ENCODE peak calls at places on chromosome 20, in eight cellular contexts. U, T, E, J, F, W, D and X are unnamed samples.

GRCh38 chr20:57507477-57507876 is 17.5 kb downstream of the CTCFL start:
- DNase-seq in T (no peak), E (peak; percentile 57), J (peak; percentile 9), F (no peak), U (peak; percentile 88), W (no peak), D (no peak), X (no peak)

GRCh38 chr20:49913399-49914047 is 1.8 kb downstream of the SPATA2 start:
- DNase-seq in D (no peak), U (no peak), E (no peak), F (peak; percentile 42), W (no peak), J (no peak), T (no peak), X (no peak)

GRCh38 chr20:55166063-55166462 is 690.7 kb downstream of the DOK5 start:
- DNase-seq in T (no peak), E (no peak), U (no peak), D (no peak), F (no peak), J (no peak), W (no peak), X (no peak)

GRCh38 chr20:3710703-3711417 is 1.5 kb downstream of the SIGLEC1 start:
- DNase-seq in D (peak; percentile 92), W (peak; percentile 63), F (peak; percentile 28), T (peak; percentile 83), E (peak; percentile 91), J (peak; percentile 36), U (peak; percentile 50), X (peak; percentile 89)

GRCh38 chr20:47461120-47461685 is 40.5 kb upstream of the NCOA3 start:
- DNase-seq in J (no peak), U (no peak), T (no peak), W (no peak), F (no peak), D (no peak), E (no peak), X (no peak)

GRCh38 chr20:34872604-34873224 is at the start of gene GGT7:
- DNase-seq in T (peak; percentile 85), F (peak; percentile 69), E (peak; percentile 91), J (peak; percentile 81), D (peak; percentile 95), U (peak; percentile 80), W (peak; percentile 80), X (peak; percentile 89)

GRCh38 chr20:36454664-36455427 is 86.5 kb upstream of the MYL9 start:
- DNase-seq in T (peak; percentile 38), F (no peak), E (no peak), J (peak; percentile 40), D (no peak), W (peak; percentile 22), U (no peak), X (no peak)

GRCh38 chr20:58896820-58897219 is 44.3 kb downstream of the GNAS start:
- DNase-seq in E (no peak), F (no peak), D (no peak), U (no peak), J (no peak), W (no peak), T (no peak), X (no peak)

GRCh38 chr20:21640556-21640955 is 64.9 kb upstream of the PAX1 start:
- DNase-seq in F (no peak), E (no peak), U (no peak), J (peak; percentile 34), T (no peak), W (no peak), D (peak; percentile 17), X (no peak)

GRCh38 chr20:15556869-15557268 is 1016.4 kb downstream of the KIF16B start:
- DNase-seq in E (no peak), F (no peak), T (no peak), W (no peak), J (no peak), U (no peak), D (no peak), X (no peak)

GRCh38 chr20:8870652-8871051 is 198.2 kb upstream of the PLCB4 start:
- DNase-seq in J (peak; percentile 35), W (no peak), U (no peak), T (no peak), F (no peak), E (no peak), D (no peak), X (no peak)

GRCh38 chr20:8749986-8750385 is 318.9 kb upstream of the PLCB4 start:
- DNase-seq in W (no peak), F (peak; percentile 86), E (no peak), T (no peak), J (peak; percentile 52), D (no peak), U (peak; percentile 67), X (no peak)

GRCh38 chr20:20014659-20015058 is 2.5 kb upstream of the NAA20 start:
- DNase-seq in T (no peak), W (no peak), F (no peak), U (no peak), J (no peak), D (no peak), E (no peak), X (no peak)

GRCh38 chr20:2695206-2695983 is 2.8 kb downstream of the EBF4 start:
- DNase-seq in T (no peak), D (no peak), W (no peak), U (no peak), J (no peak), F (no peak), E (no peak), X (no peak)

GRCh38 chr20:60034231-60035110 is 76.2 kb downstream of the CDH26 start:
- DNase-seq in D (no peak), J (no peak), F (no peak), W (no peak), U (no peak), T (peak; percentile 69), E (peak; percentile 71), X (no peak)

GRCh38 chr20:11822116-11822794 is 95.4 kb upstream of the BTBD3 start:
- DNase-seq in T (no peak), E (no peak), D (no peak), J (no peak), F (peak; percentile 17), U (no peak), W (no peak), X (no peak)

GRCh38 chr20:48544402-48545333 is 283.1 kb downstream of the PREX1 start:
- DNase-seq in E (no peak), F (no peak), J (no peak), T (no peak), W (no peak), D (peak; percentile 58), U (no peak), X (no peak)

GRCh38 chr20:31845300-31845863 is at the start of gene FOXS1:
- DNase-seq in U (no peak), J (no peak), W (peak; percentile 37), F (no peak), D (no peak), E (no peak), T (peak; percentile 60), X (peak; percentile 84)

GRCh38 chr20:46784450-46785127 is 75.1 kb downstream of the SLC2A10 start:
- DNase-seq in E (no peak), D (no peak), T (no peak), J (peak; percentile 6), W (no peak), F (peak; percentile 63), U (peak; percentile 66), X (no peak)

GRCh38 chr20:45355685-45356084 is 7.3 kb upstream of the SYS1 start:
- DNase-seq in F (no peak), U (no peak), J (no peak), T (no peak), W (no peak), D (no peak), E (no peak), X (no peak)

GRCh38 chr20:23349338-23350006 is 1.1 kb upstream of the NXT1 start:
- DNase-seq in D (no peak), E (no peak), F (no peak), T (no peak), U (no peak), W (no peak), J (no peak), X (no peak)

GRCh38 chr20:7836076-7836475 is 104.2 kb downstream of the HAO1 start:
- DNase-seq in F (no peak), T (no peak), E (no peak), J (no peak), W (no peak), U (no peak), D (no peak), X (no peak)

GRCh38 chr20:62441986-62442539 is 14.7 kb upstream of the RBBP8NL start:
- DNase-seq in U (peak; percentile 69), J (no peak), W (no peak), F (no peak), T (no peak), D (no peak), E (no peak), X (no peak)

GRCh38 chr20:31632503-31633338 is 5.0 kb upstream of the COX4I2 start:
- DNase-seq in J (no peak), D (no peak), W (no peak), E (peak; percentile 27), T (no peak), U (no peak), F (no peak), X (no peak)

GRCh38 chr20:19735446-19735845 is 22.6 kb upstream of the RIN2 start:
- DNase-seq in W (peak; percentile 73), T (peak; percentile 66), U (peak; percentile 96), J (peak; percentile 84), D (no peak), E (peak; percentile 82), F (peak; percentile 73), X (peak; percentile 73)

GRCh38 chr20:15155848-15156401 is 818.5 kb upstream of the FLRT3 start:
- DNase-seq in F (no peak), D (no peak), E (no peak), U (no peak), T (no peak), W (no peak), J (peak; percentile 44), X (no peak)

GRCh38 chr20:47875302-47876025 is 90.2 kb upstream of the SULF2 start:
- DNase-seq in T (no peak), F (no peak), D (no peak), U (peak; percentile 78), J (peak; percentile 60), E (no peak), W (no peak), X (no peak)

GRCh38 chr20:14790771-14791517 is 453.5 kb upstream of the FLRT3 start:
- DNase-seq in W (no peak), T (no peak), J (peak; percentile 23), U (no peak), F (no peak), D (no peak), E (no peak), X (no peak)

GRCh38 chr20:37457928-37458327 is 63.1 kb upstream of the NNAT start:
- DNase-seq in U (no peak), J (no peak), D (no peak), W (no peak), E (peak; percentile 53), F (no peak), T (no peak), X (no peak)

GRCh38 chr20:57555457-57556184 is 5.3 kb upstream of the PCK1 start:
- DNase-seq in T (no peak), U (peak; percentile 24), W (no peak), D (no peak), F (no peak), E (no peak), J (no peak), X (no peak)

GRCh38 chr20:37562695-37563480 is 35.2 kb upstream of the BLCAP start:
- DNase-seq in T (no peak), W (no peak), D (no peak), F (no peak), U (no peak), E (no peak), J (no peak), X (peak; percentile 17)

GRCh38 chr20:36497856-36498255 is 43.5 kb upstream of the MYL9 start:
- DNase-seq in F (no peak), D (no peak), U (no peak), T (peak; percentile 36), J (no peak), E (no peak), W (no peak), X (no peak)